ENCODE peak calls at places on chromosomes 4 and X, in eight cellular contexts. L is Karpas-422; Q is right atrium auricular region; E is ovary; X is left lung; G is endothelial cell of umbilical vein; V is CD4-positive, alpha-beta memory T cell; O is aorta. C is an unnamed sample.

GRCh38 chr4:82500830-82501229 is 61.0 kb downstream of the TMEM150C start:
- DNase-seq in L (no peak), Q (no peak), E (no peak), X (no peak), G (no peak), V (no peak), O (no peak), C (no peak)

GRCh38 chrX:65451663-65452062 is 82.9 kb downstream of the LAS1L start:
- DNase-seq in L (peak; percentile 81), Q (no peak), E (no peak), X (no peak), G (peak; percentile 19), V (no peak), O (no peak), C (peak; percentile 13)

GRCh38 chr4:19156786-19157185 is 1094.9 kb upstream of the SLIT2 start:
- DNase-seq in L (no peak), Q (no peak), E (no peak), X (peak; percentile 17), G (no peak), V (no peak), O (no peak), C (no peak)

GRCh38 chrX:30141966-30142365 is 73.4 kb upstream of the MAGEB2 start:
- DNase-seq in L (peak; percentile 81), Q (no peak), E (no peak), X (no peak), G (peak; percentile 35), V (no peak), O (no peak), C (peak; percentile 82)

GRCh38 chrX:70592091-70592490 is 147.5 kb downstream of the DLG3 start:
- DNase-seq in L (no peak), Q (no peak), E (no peak), X (no peak), G (peak; percentile 1), V (no peak), O (no peak), C (peak; percentile 3)

GRCh38 chr4:57187241-57187640 is 77.1 kb upstream of the IGFBP7 start:
- DNase-seq in L (no peak), Q (no peak), E (no peak), X (no peak), G (no peak), V (no peak), O (no peak), C (no peak)

GRCh38 chr4:67918428-67918827 is 34.6 kb upstream of the TMPRSS11D start:
- DNase-seq in L (peak; percentile 51), Q (no peak), E (no peak), X (no peak), G (no peak), V (no peak), O (no peak), C (no peak)

GRCh38 chrX:30992381-30992904 is 79.4 kb downstream of the FTHL17 start:
- DNase-seq in L (no peak), Q (no peak), E (no peak), X (no peak), G (peak; percentile 1), V (no peak), O (no peak), C (peak; percentile 4)

GRCh38 chrX:119516157-119516702 is 48.0 kb downstream of the SLC25A5 start:
- DNase-seq in L (peak; percentile 89), Q (no peak), E (peak; percentile 13), X (no peak), G (peak; percentile 67), V (peak; percentile 35), O (no peak), C (peak; percentile 76)

GRCh38 chr4:78217557-78217956 is 160.4 kb downstream of the FRAS1 start:
- DNase-seq in L (no peak), Q (no peak), E (no peak), X (no peak), G (no peak), V (no peak), O (no peak), C (no peak)

GRCh38 chrX:70806081-70806480 is 102.4 kb downstream of the TEX11 start:
- DNase-seq in L (no peak), Q (no peak), E (no peak), X (no peak), G (no peak), V (no peak), O (no peak), C (no peak)

GRCh38 chrX:113048480-113048879 is 207.8 kb upstream of the AMOT start:
- DNase-seq in L (no peak), Q (no peak), E (no peak), X (no peak), G (no peak), V (no peak), O (no peak), C (no peak)

GRCh38 chr4:6493668-6494304 is 21.4 kb upstream of the PPP2R2C start:
- DNase-seq in L (no peak), Q (no peak), E (no peak), X (no peak), G (no peak), V (no peak), O (no peak), C (no peak)

GRCh38 chrX:48713847-48714246 is 17.3 kb downstream of the SUV39H1 start:
- DNase-seq in L (no peak), Q (no peak), E (no peak), X (no peak), G (no peak), V (no peak), O (no peak), C (no peak)

GRCh38 chr4:119300388-119301131 is 21.4 kb downstream of the FABP2 start:
- DNase-seq in L (peak; percentile 96), Q (peak; percentile 94), E (peak; percentile 93), X (peak; percentile 99), G (peak; percentile 89), V (peak; percentile 88), O (peak; percentile 98), C (peak; percentile 92)

GRCh38 chr4:121696140-121696640 is 590 bp downstream of the ANXA5 start:
- DNase-seq in L (peak; percentile 69), Q (peak; percentile 94), E (peak; percentile 77), X (peak; percentile 94), G (peak; percentile 69), V (peak; percentile 70), O (peak; percentile 95), C (peak; percentile 77)

GRCh38 chr4:15776871-15777648 is 1.1 kb upstream of the CD38 start:
- DNase-seq in L (peak; percentile 73), Q (no peak), E (no peak), X (no peak), G (no peak), V (no peak), O (no peak), C (peak; percentile 17)

GRCh38 chrX:139600105-139600504 is 69.6 kb downstream of the F9 start:
- DNase-seq in L (no peak), Q (no peak), E (no peak), X (no peak), G (no peak), V (no peak), O (no peak), C (no peak)

GRCh38 chr4:7760228-7760627 is 179.4 kb downstream of the AFAP1 start:
- DNase-seq in L (no peak), Q (no peak), E (no peak), X (peak; percentile 65), G (no peak), V (no peak), O (no peak), C (no peak)

DNA sequence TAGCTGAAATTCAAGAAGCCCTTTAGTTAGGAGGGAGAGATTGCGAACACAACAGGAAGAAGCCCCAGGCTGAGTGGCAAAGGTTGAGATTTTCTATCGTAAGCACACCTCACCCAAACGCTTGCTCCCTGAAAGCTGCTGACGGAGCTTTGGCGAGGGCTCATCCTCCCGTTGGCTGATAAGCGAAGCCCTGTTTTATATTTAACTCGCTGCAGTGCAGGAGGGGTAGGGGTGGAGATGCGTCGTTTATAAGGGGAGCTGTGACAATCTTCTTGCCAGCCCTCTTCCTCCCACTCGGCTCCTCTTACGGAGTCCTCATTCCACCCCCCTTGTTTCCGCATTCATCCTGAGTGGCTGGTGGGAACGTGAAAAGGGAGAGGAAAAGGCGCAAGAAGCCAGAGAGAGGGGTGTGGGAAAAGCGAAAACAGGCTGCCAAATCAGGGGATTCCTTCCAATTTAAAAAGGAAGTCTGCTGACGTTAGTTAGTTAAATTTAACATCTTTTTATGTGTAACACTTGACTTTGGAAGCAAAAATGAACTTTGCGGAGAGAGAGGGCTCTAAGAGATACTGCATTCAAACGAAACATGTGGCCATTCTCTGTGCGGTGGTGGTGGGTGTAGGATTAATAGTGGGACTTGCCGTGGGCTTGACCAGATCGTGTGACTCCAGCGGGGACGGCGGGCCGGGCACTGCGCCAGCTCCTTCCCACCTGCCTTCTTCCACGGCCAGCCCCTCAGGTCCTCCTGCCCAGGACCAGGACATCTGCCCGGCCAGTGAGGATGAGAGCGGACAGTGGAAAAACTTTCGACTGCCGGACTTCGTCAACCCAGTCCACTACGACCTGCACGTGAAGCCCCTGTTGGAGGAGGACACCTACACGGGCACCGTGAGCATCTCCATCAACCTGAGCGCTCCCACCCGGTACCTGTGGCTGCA is at the start of gene ENPEP:
- DNase-seq in L (no peak), Q (no peak), E (no peak), X (peak; percentile 61), G (no peak), V (no peak), O (no peak), C (peak; percentile 71)
- H3K36me3 ChIP-seq in L (no peaks in the 10 kb centered on the region), Q (no peaks in the 10 kb centered on the region), E (no peaks in the 10 kb centered on the region), X (no peaks in the 10 kb centered on the region), G (no peaks in the 10 kb centered on the region), V (no peaks in the 10 kb centered on the region), O (no peaks in the 10 kb centered on the region), C (no peaks in the 10 kb centered on the region)

GRCh38 chrX:153499876-153500275 is 5.1 kb downstream of the BGN start:
- DNase-seq in L (no peak), Q (no peak), E (no peak), X (no peak), G (no peak), V (no peak), O (no peak), C (no peak)
- H3K4me3 ChIP-seq in L (no peak overlapping the region), Q (peak overlapping the region; percentile 22), E (no peak overlapping the region), X (no peak overlapping the region), G (no peak overlapping the region), V (no peak overlapping the region), O (no peak overlapping the region), C (no peak overlapping the region)

DNA sequence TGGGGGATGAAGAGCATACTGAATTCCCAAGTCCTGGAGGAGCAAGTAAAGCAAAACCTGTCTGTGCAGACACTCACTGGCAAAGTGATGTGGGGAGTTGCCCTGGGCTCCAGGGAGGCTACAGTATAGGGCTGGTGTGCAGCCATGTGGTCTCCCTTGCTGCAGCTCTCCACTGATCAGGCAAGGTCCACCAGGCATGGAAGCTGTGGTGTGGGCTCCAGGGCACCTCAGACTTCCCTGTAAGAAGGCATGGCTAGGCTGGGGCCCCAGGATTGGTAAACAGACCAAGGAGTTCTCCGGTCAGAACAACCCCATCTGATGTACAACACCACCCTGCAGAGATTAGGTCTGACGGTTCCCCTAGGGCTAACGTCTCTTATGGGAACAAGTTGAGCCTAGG is 241.9 kb upstream of the NDST4 start:
- DNase-seq in L (no peak), Q (no peak), E (no peak), X (no peak), G (no peak), V (peak; percentile 26), O (peak; percentile 34), C (no peak)
- H3K9me3 ChIP-seq in L (no peaks in the 10 kb centered on the region), Q (no peaks in the 10 kb centered on the region), E (no peaks in the 10 kb centered on the region), X (no peaks in the 10 kb centered on the region), G (peaks cover 6% of the 10 kb centered on the region), V (no peaks in the 10 kb centered on the region), O (peaks cover 2% of the 10 kb centered on the region), C (peaks cover 5% of the 10 kb centered on the region)

DNA sequence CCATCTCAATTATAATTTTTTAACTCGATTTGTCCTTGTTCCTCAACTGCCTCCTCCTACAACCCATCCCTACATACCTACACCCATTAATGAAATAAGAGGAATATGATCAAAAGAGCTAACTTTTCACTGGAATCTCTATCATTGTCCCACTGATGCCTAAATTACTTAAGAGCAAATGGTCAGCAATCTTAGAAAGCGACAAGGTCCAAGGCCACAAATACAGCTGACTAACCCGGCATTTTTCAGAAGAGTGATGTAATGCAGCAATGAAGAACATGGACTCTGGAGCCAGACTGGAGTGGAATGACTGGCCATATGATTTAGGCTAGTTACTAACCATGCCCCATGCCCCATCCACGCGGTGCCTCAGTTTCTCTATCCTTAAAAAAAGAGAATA is 56.2 kb downstream of the PPA2 start:
- DNase-seq in L (no peak), Q (no peak), E (no peak), X (no peak), G (no peak), V (no peak), O (no peak), C (no peak)
- H3K36me3 ChIP-seq in L (peaks cover 32% of the 10 kb centered on the region), Q (peaks cover 19% of the 10 kb centered on the region), E (no peaks in the 10 kb centered on the region), X (no peaks in the 10 kb centered on the region), G (peaks cover 10% of the 10 kb centered on the region), V (peaks cover 12% of the 10 kb centered on the region), O (peaks cover 2% of the 10 kb centered on the region), C (no peaks in the 10 kb centered on the region)